ENCODE peak calls at places on chromosomes 3 and 15, in seven cellular contexts. A, Q, Z, D, V, H and F are unnamed samples.

GRCh38 chr3:49674491-49674983 is 386 bp downstream of the APEH start:
- DNase-seq in H (no peak), V (no peak), A (no peak), Z (no peak), Q (peak; percentile 50), D (no peak), F (no peak)

GRCh38 chr3:69385723-69386483 is at the start of gene FRMD4B:
- DNase-seq in H (peak; percentile 49), Q (peak; percentile 58), A (no peak), V (no peak), D (no peak), Z (no peak), F (no peak)

GRCh38 chr15:79431636-79432344 is at the start of gene MINAR1:
- DNase-seq in Z (no peak), V (no peak), D (no peak), Q (no peak), A (peak; percentile 23), H (peak; percentile 70), F (no peak)

GRCh38 chr15:73414876-73415275 is 28.1 kb upstream of the REC114 start:
- DNase-seq in D (no peak), V (no peak), H (no peak), A (no peak), Z (no peak), Q (no peak), F (no peak)

GRCh38 chr3:7546219-7546618 is 685.3 kb downstream of the GRM7 start:
- DNase-seq in A (no peak), Q (no peak), Z (no peak), D (no peak), H (no peak), V (no peak), F (no peak)

GRCh38 chr15:91271565-91272153 is 171.6 kb downstream of the SV2B start:
- DNase-seq in H (peak; percentile 71), V (peak; percentile 17), A (no peak), Z (peak; percentile 43), Q (peak; percentile 79), D (peak; percentile 21), F (peak; percentile 19)

GRCh38 chr3:194279701-194280360 is 71.3 kb downstream of the CPN2 start:
- DNase-seq in H (no peak), Q (no peak), A (no peak), D (no peak), V (no peak), Z (no peak), F (no peak)

GRCh38 chr3:132083583-132084372 is 49.0 kb upstream of the CPNE4 start:
- DNase-seq in Q (no peak), Z (no peak), H (peak; percentile 75), V (no peak), A (no peak), D (peak; percentile 8), F (no peak)

GRCh38 chr3:58474967-58475578 is 16.8 kb upstream of the KCTD6 start:
- DNase-seq in V (no peak), Q (no peak), H (no peak), A (no peak), D (no peak), Z (no peak), F (no peak)

GRCh38 chr3:111072016-111072891 is 638 bp downstream of the NECTIN3 start:
- DNase-seq in A (no peak), V (no peak), H (no peak), Q (no peak), D (no peak), Z (peak; percentile 7), F (no peak)

GRCh38 chr3:184160456-184160855 is 5.3 kb downstream of the DVL3 start:
- DNase-seq in Q (no peak), Z (no peak), V (no peak), H (no peak), D (no peak), A (no peak), F (no peak)

GRCh38 chr3:31295150-31295765 is 237.5 kb upstream of the STT3B start:
- DNase-seq in V (no peak), A (no peak), Z (no peak), Q (no peak), D (no peak), H (peak; percentile 92), F (no peak)

GRCh38 chr3:121974601-121975111 is 47.4 kb downstream of the ILDR1 start:
- DNase-seq in V (no peak), Q (no peak), Z (no peak), D (no peak), H (no peak), A (no peak), F (no peak)

GRCh38 chr3:86990171-86990733 is 697 bp downstream of the VGLL3 start:
- DNase-seq in Q (no peak), Z (no peak), H (peak; percentile 76), A (no peak), V (no peak), D (no peak), F (no peak)

GRCh38 chr15:94324117-94324826 is 92.9 kb downstream of the MCTP2 start:
- DNase-seq in Z (peak; percentile 29), Q (peak; percentile 49), V (peak; percentile 23), A (peak; percentile 16), D (no peak), H (peak; percentile 75), F (peak; percentile 45)

GRCh38 chr3:174776123-174776522 is 83.0 kb upstream of the NAALADL2 start:
- DNase-seq in V (no peak), Z (no peak), D (no peak), H (no peak), A (no peak), Q (no peak), F (no peak)

GRCh38 chr3:23421811-23422510 is 218.8 kb downstream of the UBE2E2 start:
- DNase-seq in D (no peak), Q (no peak), Z (no peak), H (no peak), V (no peak), A (no peak), F (no peak)

GRCh38 chr3:14583543-14584091 is 43.5 kb upstream of the GRIP2 start:
- DNase-seq in Z (no peak), D (no peak), Q (no peak), A (no peak), H (no peak), V (no peak), F (no peak)

GRCh38 chr3:182148360-182148759 is 436.6 kb downstream of the SOX2 start:
- DNase-seq in D (no peak), Z (no peak), Q (no peak), V (no peak), A (no peak), H (no peak), F (no peak)

GRCh38 chr3:177538064-177538742 is 340.9 kb upstream of the TBL1XR1 start:
- DNase-seq in V (no peak), Z (no peak), A (no peak), D (no peak), Q (no peak), H (no peak), F (no peak)

GRCh38 chr3:181752202-181752671 is 40.5 kb downstream of the SOX2 start:
- DNase-seq in A (no peak), H (no peak), D (no peak), Z (no peak), V (no peak), Q (no peak), F (no peak)

GRCh38 chr3:59510576-59510975 is 460.8 kb upstream of the CFAP20DC start:
- DNase-seq in D (no peak), A (no peak), Q (no peak), H (no peak), V (no peak), Z (no peak), F (no peak)

GRCh38 chr15:65044724-65045481 is at the start of gene SLC51B:
- DNase-seq in V (no peak), Z (no peak), Q (no peak), D (no peak), H (no peak), A (no peak), F (no peak)

GRCh38 chr15:60154764-60155163 is 150.7 kb downstream of the FOXB1 start:
- DNase-seq in Z (no peak), A (no peak), D (no peak), H (no peak), Q (no peak), V (no peak), F (no peak)

GRCh38 chr3:8968375-8968882 is 5.2 kb upstream of the RAD18 start:
- DNase-seq in V (no peak), Z (no peak), H (no peak), D (no peak), A (no peak), Q (no peak), F (no peak)

GRCh38 chr15:45402955-45403892 is 24.9 kb upstream of the GATM start:
- DNase-seq in H (peak; percentile 38), D (no peak), Q (peak; percentile 44), A (peak; percentile 33), V (peak; percentile 5), Z (peak; percentile 11), F (no peak)

GRCh38 chr3:150443331-150443741 is 35.2 kb downstream of the TSC22D2 start:
- DNase-seq in H (no peak), Z (no peak), V (no peak), D (no peak), Q (no peak), A (no peak), F (no peak)

GRCh38 chr3:43503067-43503728 is 118.6 kb downstream of the ANO10 start:
- DNase-seq in H (peak; percentile 34), Q (peak; percentile 19), V (no peak), A (no peak), D (peak; percentile 2), Z (no peak), F (no peak)

GRCh38 chr3:177802151-177802900 is 605.0 kb upstream of the TBL1XR1 start:
- DNase-seq in D (no peak), A (no peak), Z (no peak), Q (no peak), H (no peak), V (no peak), F (no peak)

GRCh38 chr3:197802505-197803459 is 11.7 kb downstream of the LRCH3 start:
- DNase-seq in H (peak; percentile 45), V (no peak), Q (no peak), A (no peak), Z (no peak), D (no peak), F (no peak)

GRCh38 chr3:195154793-195155535 is 116.0 kb downstream of the XXYLT1 start:
- DNase-seq in V (no peak), Q (no peak), A (peak; percentile 88), H (peak; percentile 66), Z (no peak), D (peak; percentile 85), F (no peak)

GRCh38 chr15:79168922-79169322 is 78.3 kb upstream of the RASGRF1 start:
- DNase-seq in Z (no peak), Q (peak; percentile 42), D (no peak), A (peak; percentile 30), V (no peak), H (peak; percentile 95), F (no peak)

GRCh38 chr3:72899349-72899765 is 11.5 kb downstream of the GXYLT2 start:
- DNase-seq in V (no peak), A (no peak), H (no peak), Q (no peak), D (no peak), Z (no peak), F (no peak)

GRCh38 chr15:63971427-63971805 is 74.9 kb downstream of the DAPK2 start:
- DNase-seq in D (no peak), V (peak; percentile 22), H (peak; percentile 54), Q (no peak), Z (peak; percentile 48), A (no peak), F (no peak)

GRCh38 chr3:69691860-69692259 is 47.4 kb upstream of the MITF start:
- DNase-seq in V (no peak), H (no peak), Z (no peak), Q (no peak), A (no peak), D (no peak), F (no peak)

GRCh38 chr3:11195721-11196332 is 41.5 kb downstream of the HRH1 start:
- DNase-seq in Q (no peak), D (no peak), A (no peak), Z (no peak), V (no peak), H (peak; percentile 45), F (no peak)

GRCh38 chr3:96169111-96169510 is 645.3 kb upstream of the EPHA6 start:
- DNase-seq in H (no peak), D (no peak), A (no peak), Q (no peak), Z (no peak), V (no peak), F (no peak)